ENCODE peak calls at places on chromosomes 4 and X, in seven cellular contexts. H is Peyer's patch, O is heart right ventricle, L is GM04503, J is NCI-H1417, A is mucosa of descending colon, R is HEK293T. U is an unnamed sample.

GRCh38 chr4:128333309-128334006 is 45.8 kb upstream of the PGRMC2 start:
- DNase-seq in H (no peak), O (peak; percentile 10), L (no peak), J (no peak), A (no peak), R (no peak), U (no peak)

GRCh38 chrX:149487292-149487691 is 17.8 kb downstream of the IDS start:
- DNase-seq in H (no peak), O (no peak), L (no peak), J (no peak), A (no peak), R (no peak), U (no peak)

GRCh38 chrX:67720344-67720743 is 176.5 kb downstream of the AR start:
- DNase-seq in H (no peak), O (no peak), L (no peak), J (no peak), A (no peak), R (no peak), U (no peak)

GRCh38 chrX:153434801-153435200 is 11.1 kb downstream of the TREX2 start:
- DNase-seq in H (no peak), O (no peak), L (no peak), J (no peak), A (no peak), R (no peak), U (no peak)

GRCh38 chr4:57475424-57475823 is 365.2 kb upstream of the IGFBP7 start:
- DNase-seq in H (no peak), O (no peak), L (no peak), J (no peak), A (no peak), R (no peak), U (no peak)

GRCh38 chr4:85779165-85779564 is 304.2 kb downstream of the ARHGAP24 start:
- DNase-seq in H (no peak), O (no peak), L (no peak), J (no peak), A (no peak), R (no peak), U (no peak)

GRCh38 chrX:102968216-102968615 is 31.1 kb downstream of the RAB40AL start:
- DNase-seq in H (no peak), O (no peak), L (no peak), J (no peak), A (no peak), R (no peak), U (no peak)

GRCh38 chr4:80798082-80798481 is 232.4 kb upstream of the BMP3 start:
- DNase-seq in H (no peak), O (no peak), L (no peak), J (no peak), A (no peak), R (no peak), U (no peak)

GRCh38 chrX:103734125-103734760 is 23.5 kb downstream of the TMEM31 start:
- DNase-seq in H (no peak), O (no peak), L (no peak), J (no peak), A (no peak), R (no peak), U (no peak)

GRCh38 chrX:154733072-154733425 is 17.8 kb downstream of the GAB3 start:
- DNase-seq in H (no peak), O (no peak), L (no peak), J (no peak), A (no peak), R (no peak), U (no peak)

GRCh38 chr4:4392501-4393183 is 5.7 kb downstream of the NSG1 start:
- DNase-seq in H (no peak), O (no peak), L (no peak), J (no peak), A (no peak), R (no peak), U (no peak)

GRCh38 chr4:8315343-8316250 is 46.0 kb downstream of the HTRA3 start:
- DNase-seq in H (no peak), O (no peak), L (peak; percentile 57), J (peak; percentile 51), A (peak; percentile 16), R (no peak), U (no peak)

GRCh38 chr4:138241281-138242075 is 671 bp downstream of the SLC7A11 start:
- DNase-seq in H (no peak), O (no peak), L (no peak), J (no peak), A (peak; percentile 23), R (peak; percentile 8), U (no peak)

GRCh38 chr4:54607067-54607466 is 50.7 kb upstream of the KIT start:
- DNase-seq in H (no peak), O (no peak), L (no peak), J (peak; percentile 63), A (no peak), R (no peak), U (no peak)

GRCh38 chrX:45769919-45770582 is 569.4 kb upstream of the DIPK2B start:
- DNase-seq in H (peak; percentile 68), O (peak; percentile 69), L (peak; percentile 73), J (no peak), A (peak; percentile 74), R (peak; percentile 55), U (peak; percentile 81)

GRCh38 chr4:151462554-151462953 is 53.6 kb downstream of the FHIP1A start:
- DNase-seq in H (no peak), O (no peak), L (no peak), J (peak; percentile 28), A (no peak), R (no peak), U (no peak)

GRCh38 chr4:205097-205756 is 80.9 kb downstream of the ZNF718 start:
- DNase-seq in H (no peak), O (no peak), L (no peak), J (no peak), A (no peak), R (no peak), U (peak; percentile 43)

GRCh38 chr4:127781303-127782024 is 658 bp upstream of the HSPA4L start:
- DNase-seq in H (no peak), O (peak; percentile 47), L (no peak), J (peak; percentile 19), A (peak; percentile 46), R (no peak), U (no peak)

GRCh38 chr4:45155081-45155777 is 428.9 kb upstream of the GNPDA2 start:
- DNase-seq in H (no peak), O (no peak), L (no peak), J (no peak), A (no peak), R (no peak), U (no peak)

GRCh38 chr4:174669278-174669677 is 147.0 kb upstream of the HPGD start:
- DNase-seq in H (no peak), O (no peak), L (peak; percentile 87), J (no peak), A (no peak), R (no peak), U (no peak)

GRCh38 chr4:7390906-7391636 is 43.7 kb downstream of the PSAPL1 start:
- DNase-seq in H (peak; percentile 9), O (no peak), L (no peak), J (no peak), A (no peak), R (no peak), U (no peak)

GRCh38 chr4:79121223-79121622 is 182.0 kb upstream of the PAQR3 start:
- DNase-seq in H (no peak), O (no peak), L (no peak), J (no peak), A (no peak), R (no peak), U (no peak)

GRCh38 chr4:120070191-120070590 is 3.5 kb upstream of the MAD2L1 start:
- DNase-seq in H (no peak), O (no peak), L (peak; percentile 18), J (no peak), A (no peak), R (no peak), U (no peak)

GRCh38 chr4:152536545-152537182 is 772 bp upstream of the FBXW7 start:
- DNase-seq in H (peak; percentile 72), O (peak; percentile 43), L (no peak), J (no peak), A (peak; percentile 80), R (peak; percentile 19), U (no peak)

GRCh38 chrX:13646154-13646549 is 6.8 kb upstream of the TCEANC start:
- DNase-seq in H (peak; percentile 35), O (peak; percentile 55), L (no peak), J (peak; percentile 28), A (peak; percentile 83), R (peak; percentile 63), U (peak; percentile 73)

GRCh38 chr4:93409035-93409434 is 419.5 kb upstream of the ATOH1 start:
- DNase-seq in H (no peak), O (no peak), L (no peak), J (no peak), A (no peak), R (no peak), U (no peak)

GRCh38 chr4:53558061-53558801 is 33.1 kb downstream of the LNX1 start:
- DNase-seq in H (no peak), O (no peak), L (no peak), J (no peak), A (no peak), R (no peak), U (peak; percentile 60)

GRCh38 chrX:84186603-84187358 is 1.2 kb downstream of the RPS6KA6 start:
- DNase-seq in H (no peak), O (no peak), L (no peak), J (no peak), A (peak; percentile 24), R (peak; percentile 7), U (peak; percentile 26)

GRCh38 chr4:109315818-109316217 is 13.4 kb upstream of the COL25A1 start:
- DNase-seq in H (no peak), O (no peak), L (no peak), J (no peak), A (no peak), R (peak; percentile 17), U (no peak)

GRCh38 chr4:81754169-81754568 is 282.5 kb upstream of the RASGEF1B start:
- DNase-seq in H (no peak), O (no peak), L (no peak), J (no peak), A (no peak), R (no peak), U (no peak)

GRCh38 chrX:39894626-39895025 is 203.1 kb downstream of the BCOR start:
- DNase-seq in H (no peak), O (no peak), L (no peak), J (no peak), A (peak; percentile 57), R (no peak), U (peak; percentile 62)

GRCh38 chrX:153639177-153640044 is 7.6 kb upstream of the DUSP9 start:
- DNase-seq in H (no peak), O (no peak), L (no peak), J (no peak), A (no peak), R (no peak), U (peak; percentile 63)

GRCh38 chr4:142812091-142812490 is 34.0 kb downstream of the INPP4B start:
- DNase-seq in H (no peak), O (no peak), L (no peak), J (no peak), A (no peak), R (no peak), U (no peak)

GRCh38 chrX:106619797-106620196 is 8.0 kb downstream of the RADX start:
- DNase-seq in H (no peak), O (no peak), L (no peak), J (no peak), A (no peak), R (peak; percentile 16), U (no peak)